ENCODE peak calls at places on chromosomes 12 and 14, in four cellular contexts. N, U, K and A are unnamed samples.

GRCh38 chr12:122336015-122336946 is 70.0 kb upstream of the VPS33A start:
- DNase-seq in N (no peak), U (no peak), K (no peak), A (peak)

GRCh38 chr14:78446807-78447206 is 276.6 kb downstream of the NRXN3 start:
- DNase-seq in N (no peak), U (no peak), K (no peak), A (no peak)

GRCh38 chr14:94376108-94376975 is 12.1 kb downstream of the SERPINA1 start:
- DNase-seq in N (no peak), U (no peak), K (no peak), A (no peak)

GRCh38 chr12:116885496-116885895 is 4.3 kb upstream of the HRK start:
- DNase-seq in N (no peak), U (no peak), K (no peak), A (no peak)

GRCh38 chr12:14384783-14385638 is 19.5 kb downstream of the ATF7IP start:
- DNase-seq in N (no peak), U (peak), K (peak), A (peak)

GRCh38 chr14:26730929-26731618 is 133.2 kb upstream of the NOVA1 start:
- DNase-seq in N (no peak), U (peak), K (no peak), A (no peak)

GRCh38 chr14:21255385-21256101 is 13.7 kb downstream of the HNRNPC start:
- DNase-seq in N (no peak), U (no peak), K (no peak), A (no peak)

GRCh38 chr14:50085570-50086315 is 30.6 kb downstream of the VCPKMT start:
- DNase-seq in N (no peak), U (no peak), K (no peak), A (no peak)

GRCh38 chr14:20679907-20680306 is 4.5 kb upstream of the RNASE4 start:
- DNase-seq in N (no peak), U (peak), K (no peak), A (no peak)

GRCh38 chr12:80778005-80778541 is 61.4 kb downstream of the MYF5 start:
- DNase-seq in N (peak), U (peak), K (peak), A (peak)

GRCh38 chr12:92208613-92209121 is 63.0 kb upstream of the BTG1 start:
- DNase-seq in N (no peak), U (peak), K (no peak), A (no peak)

GRCh38 chr12:92929957-92930356 is 862 bp upstream of the EEA1 start:
- DNase-seq in N (no peak), U (no peak), K (no peak), A (no peak)

GRCh38 chr12:53200458-53201169 is 6.4 kb downstream of the ITGB7 start:
- DNase-seq in N (no peak), U (no peak), K (no peak), A (no peak)

GRCh38 chr12:8860165-8860961 is 37.9 kb downstream of the A2ML1 start:
- DNase-seq in N (peak), U (peak), K (peak), A (peak)

GRCh38 chr14:101721951-101722661 is 39.4 kb upstream of the PPP2R5C start:
- DNase-seq in N (no peak), U (peak), K (peak), A (peak)

GRCh38 chr12:48969847-48970701 is 1.5 kb downstream of the WNT10B start:
- DNase-seq in N (no peak), U (no peak), K (no peak), A (no peak)

GRCh38 chr12:122669397-122670070 is 33.6 kb downstream of the HCAR2 start:
- DNase-seq in N (no peak), U (no peak), K (peak), A (no peak)

GRCh38 chr12:41286426-41286825 is 98.3 kb downstream of the PDZRN4 start:
- DNase-seq in N (no peak), U (no peak), K (no peak), A (no peak)

GRCh38 chr14:33435911-33436310 is 497.2 kb downstream of the NPAS3 start:
- DNase-seq in N (no peak), U (no peak), K (no peak), A (no peak)

GRCh38 chr14:92747701-92748258 is 647 bp downstream of the LGMN start:
- DNase-seq in N (no peak), U (no peak), K (no peak), A (peak)

GRCh38 chr12:89542912-89543592 is 17.2 kb upstream of the POC1B start:
- DNase-seq in N (peak), U (peak), K (peak), A (peak)

GRCh38 chr12:43338848-43339526 is 213.0 kb downstream of the ADAMTS20 start:
- DNase-seq in N (no peak), U (no peak), K (no peak), A (no peak)

GRCh38 chr14:71803539-71804260 is 128.5 kb upstream of the RGS6 start:
- DNase-seq in N (no peak), U (no peak), K (no peak), A (no peak)

GRCh38 chr12:41264281-41264680 is 76.2 kb downstream of the PDZRN4 start:
- DNase-seq in N (no peak), U (no peak), K (no peak), A (no peak)

GRCh38 chr12:1355396-1355795 is 239.0 kb downstream of the FBXL14 start:
- DNase-seq in N (no peak), U (no peak), K (no peak), A (no peak)

GRCh38 chr14:98325761-98326160 is 946.2 kb downstream of the BCL11B start:
- DNase-seq in N (no peak), U (no peak), K (no peak), A (no peak)

GRCh38 chr14:32693114-32693513 is 245.6 kb upstream of the NPAS3 start:
- DNase-seq in N (no peak), U (no peak), K (no peak), A (peak)

GRCh38 chr12:70661762-70662161 is 24.5 kb upstream of the PTPRB start:
- DNase-seq in N (no peak), U (no peak), K (no peak), A (no peak)

GRCh38 chr14:103738706-103739451 is 23.3 kb downstream of the ZFYVE21 start:
- DNase-seq in N (peak), U (no peak), K (no peak), A (no peak)

GRCh38 chr12:95695741-95696140 is 94.8 kb downstream of the NTN4 start:
- DNase-seq in N (no peak), U (no peak), K (no peak), A (no peak)

GRCh38 chr12:50991296-50991695 is 34.9 kb downstream of the SLC11A2 start:
- DNase-seq in N (no peak), U (no peak), K (no peak), A (no peak)

GRCh38 chr14:99320621-99321235 is 48.7 kb upstream of the BCL11B start:
- DNase-seq in N (no peak), U (peak), K (no peak), A (no peak)

GRCh38 chr12:4268549-4269181 is 4.9 kb upstream of the CCND2 start:
- DNase-seq in N (no peak), U (peak), K (no peak), A (no peak)

GRCh38 chr14:31937730-31938346 is 139.3 kb upstream of the ARHGAP5 start:
- DNase-seq in N (no peak), U (peak), K (peak), A (peak)

GRCh38 chr14:69708586-69709169 is 58.3 kb upstream of the SRSF5 start:
- DNase-seq in N (no peak), U (no peak), K (no peak), A (peak)

GRCh38 chr12:58171914-58172313 is 230.5 kb downstream of the ATP23 start:
- DNase-seq in N (no peak), U (peak), K (peak), A (peak)

GRCh38 chr14:61537567-61538463 is 157.5 kb upstream of the HIF1A start:
- DNase-seq in N (no peak), U (peak), K (peak), A (peak)

GRCh38 chr12:461425-461824 is 1.7 kb downstream of the B4GALNT3 start:
- DNase-seq in N (no peak), U (peak), K (no peak), A (peak)

GRCh38 chr12:39780527-39781446 is 161.2 kb upstream of the ABCD2 start:
- DNase-seq in N (no peak), U (peak), K (no peak), A (no peak)

GRCh38 chr14:76947078-76947837 is 81.2 kb downstream of the IRF2BPL start:
- DNase-seq in N (peak), U (peak), K (peak), A (peak)

GRCh38 chr12:86233126-86233525 is 23.1 kb downstream of the MGAT4C start:
- DNase-seq in N (no peak), U (no peak), K (no peak), A (no peak)

GRCh38 chr12:86230516-86231146 is 25.6 kb downstream of the MGAT4C start:
- DNase-seq in N (no peak), U (no peak), K (no peak), A (no peak)

GRCh38 chr12:86229772-86230171 is 26.4 kb downstream of the MGAT4C start:
- DNase-seq in N (no peak), U (no peak), K (no peak), A (no peak)

GRCh38 chr12:86226481-86226880 is 29.7 kb downstream of the MGAT4C start:
- DNase-seq in N (no peak), U (no peak), K (no peak), A (no peak)

DNA sequence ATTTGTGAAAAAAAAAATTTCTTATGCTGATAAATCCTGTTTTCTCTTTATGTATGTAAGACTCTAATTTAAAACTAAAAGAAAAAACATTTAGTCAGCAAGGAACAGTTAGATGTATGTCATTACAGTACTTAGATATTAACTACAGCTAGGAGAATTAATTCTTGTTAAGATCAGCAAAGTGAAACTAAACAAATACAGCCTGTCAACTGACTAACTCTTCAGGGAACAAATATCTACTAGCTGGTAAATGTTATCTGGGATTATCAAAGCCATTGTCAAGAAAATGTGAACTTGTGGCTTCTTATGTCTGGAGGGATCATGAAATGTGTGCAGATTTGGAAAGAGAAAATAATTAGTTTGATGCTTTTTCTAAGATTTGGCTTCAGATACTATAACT is 27.5 kb downstream of the MGAT4C start:
- DNase-seq in N (no peak), U (no peak), K (no peak), A (no peak)
- H3K27ac ChIP-seq in N (no peak), U (no peak), K (no peak), A (no peak)

GRCh38 chr14:56117765-56118610 is at the start of gene PELI2:
- DNase-seq in N (peak), U (peak), K (peak), A (peak)

GRCh38 chr14:56118611-56119181 is 485 bp downstream of the PELI2 start:
- DNase-seq in N (no peak), U (peak), K (peak), A (peak)

GRCh38 chr14:56121786-56122185 is 3.6 kb downstream of the PELI2 start:
- DNase-seq in N (no peak), U (no peak), K (no peak), A (no peak)

GRCh38 chr14:56120091-56120632 is 2.0 kb downstream of the PELI2 start:
- DNase-seq in N (no peak), U (peak), K (no peak), A (no peak)

DNA sequence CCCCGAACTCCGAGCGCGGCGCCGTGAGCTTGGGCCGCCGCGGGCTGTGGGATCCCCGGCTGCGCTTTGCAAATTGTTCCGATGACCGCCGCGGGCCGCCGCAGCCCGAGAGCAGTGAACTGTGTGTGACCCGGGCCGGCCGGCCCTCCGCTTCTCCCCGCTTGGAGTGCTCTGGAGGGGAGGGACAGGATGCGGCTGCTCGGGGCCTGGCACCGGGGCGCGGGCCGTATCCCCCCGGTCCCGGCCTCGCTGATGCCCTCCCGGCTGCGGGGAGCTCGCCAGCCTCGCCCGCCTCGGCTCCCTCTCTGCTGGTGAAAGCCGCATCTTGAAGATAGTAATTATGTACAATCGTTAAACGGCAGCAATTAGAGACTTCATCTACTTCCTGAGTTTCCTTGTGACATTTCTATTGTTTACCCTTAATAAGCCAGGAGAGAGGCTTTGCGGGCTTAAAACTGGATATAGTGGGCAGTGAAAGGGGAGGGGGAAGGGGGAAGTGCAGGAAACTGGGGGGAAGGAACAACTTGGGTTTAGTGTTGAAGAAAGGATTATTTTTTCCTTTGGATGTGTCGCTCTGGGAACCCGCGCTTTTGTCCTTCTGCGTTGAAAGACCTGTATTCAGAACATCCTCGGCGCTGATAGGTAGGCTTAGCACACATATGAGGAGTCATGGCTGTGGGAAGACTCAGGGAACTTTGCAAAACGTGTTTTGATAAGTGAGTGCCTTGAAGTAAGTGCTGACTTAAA is 1.2 kb downstream of the PELI2 start:
- DNase-seq in N (no peak), U (peak), K (peak), A (peak)
- H3K27ac ChIP-seq in N (peak), U (peak), K (peak), A (peak)

GRCh38 chr14:75361751-75362433 is 65.9 kb upstream of the JDP2 start:
- DNase-seq in N (peak), U (no peak), K (no peak), A (no peak)

GRCh38 chr14:75359098-75359497 is 68.7 kb upstream of the JDP2 start:
- DNase-seq in N (no peak), U (no peak), K (no peak), A (no peak)

GRCh38 chr14:75369506-75369905 is 58.3 kb upstream of the JDP2 start:
- DNase-seq in N (no peak), U (no peak), K (no peak), A (no peak)

GRCh38 chr14:75363156-75363555 is 64.7 kb upstream of the JDP2 start:
- DNase-seq in N (no peak), U (no peak), K (no peak), A (no peak)

GRCh38 chr14:75363570-75364227 is 64.1 kb upstream of the JDP2 start:
- DNase-seq in N (no peak), U (no peak), K (no peak), A (no peak)
- H3K27ac ChIP-seq in N (no peak), U (no peak), K (no peak), A (peak)

GRCh38 chr14:22614240-22614799 is 16.2 kb downstream of the ABHD4 start:
- DNase-seq in N (no peak), U (peak), K (no peak), A (no peak)
- H3K27ac ChIP-seq in N (peak), U (no peak), K (peak), A (no peak)